ENCODE peak calls at places on chromosomes 7 and 10, in seven cellular contexts. J is K562, U is fibroblast of pulmonary artery, D is ovary, X is IMR-90, Q is neural progenitor cell, N is BE2C. I is an unnamed sample.

GRCh38 chr7:29308424-29308823 is 113.8 kb downstream of the CHN2 start:
- DNase-seq in J (no peak), U (no peak), D (no peak), X (no peak), Q (no peak), N (no peak), I (no peak)

GRCh38 chr10:57494481-57494880 is 773.2 kb downstream of the IPMK start:
- DNase-seq in J (no peak), U (no peak), D (no peak), X (no peak), Q (peak; percentile 13), N (no peak), I (no peak)

GRCh38 chr7:155299539-155300202 is 2.0 kb downstream of the INSIG1 start:
- DNase-seq in J (no peak), U (peak; percentile 35), D (no peak), X (no peak), Q (peak; percentile 56), N (no peak), I (peak; percentile 49)

GRCh38 chr7:142855756-142856564 is 1.1 kb downstream of the EPHB6 start:
- DNase-seq in J (no peak), U (peak; percentile 54), D (peak; percentile 71), X (no peak), Q (no peak), N (no peak), I (peak; percentile 22)

GRCh38 chr7:32586291-32587221 is 91.3 kb downstream of the AVL9 start:
- DNase-seq in J (peak; percentile 35), U (peak; percentile 99), D (peak; percentile 38), X (peak; percentile 96), Q (no peak), N (no peak), I (peak; percentile 66)

GRCh38 chr10:43075612-43076003 is 1.3 kb upstream of the RET start:
- DNase-seq in J (peak; percentile 38), U (no peak), D (no peak), X (no peak), Q (peak; percentile 39), N (peak; percentile 79), I (peak; percentile 39)

GRCh38 chr7:550881-551614 is 31.4 kb upstream of the PDGFA start:
- DNase-seq in J (no peak), U (no peak), D (no peak), X (no peak), Q (no peak), N (no peak), I (no peak)

GRCh38 chr10:3136763-3137611 is 35.6 kb downstream of the PITRM1 start:
- DNase-seq in J (no peak), U (no peak), D (peak; percentile 73), X (peak; percentile 37), Q (no peak), N (no peak), I (no peak)

GRCh38 chr7:98802088-98802780 is 67.6 kb downstream of the TMEM130 start:
- DNase-seq in J (peak; percentile 80), U (peak; percentile 66), D (no peak), X (peak; percentile 19), Q (peak; percentile 68), N (peak; percentile 89), I (no peak)

GRCh38 chr7:13050703-13051102 is 363.3 kb downstream of the ARL4A start:
- DNase-seq in J (peak; percentile 25), U (peak; percentile 83), D (no peak), X (peak; percentile 94), Q (no peak), N (no peak), I (peak; percentile 54)

GRCh38 chr10:42475168-42476098 is 162.9 kb downstream of the ZNF33B start:
- DNase-seq in J (peak; percentile 58), U (peak; percentile 49), D (no peak), X (peak; percentile 16), Q (no peak), N (peak; percentile 79), I (peak; percentile 2)

GRCh38 chr10:120400601-120401000 is 56.4 kb upstream of the PLPP4 start:
- DNase-seq in J (no peak), U (no peak), D (no peak), X (no peak), Q (no peak), N (no peak), I (no peak)

GRCh38 chr10:113045155-113046055 is 95.4 kb downstream of the TCF7L2 start:
- DNase-seq in J (no peak), U (peak; percentile 89), D (no peak), X (peak; percentile 93), Q (no peak), N (no peak), I (peak; percentile 96)

GRCh38 chr10:92342801-92343200 is 51.8 kb downstream of the MARCHF5 start:
- DNase-seq in J (no peak), U (no peak), D (no peak), X (peak; percentile 61), Q (no peak), N (no peak), I (peak; percentile 50)

GRCh38 chr10:77863446-77863845 is 63.1 kb downstream of the DLG5 start:
- DNase-seq in J (no peak), U (no peak), D (no peak), X (no peak), Q (no peak), N (no peak), I (no peak)

GRCh38 chr10:86489071-86489810 is 32.4 kb downstream of the WAPL start:
- DNase-seq in J (no peak), U (no peak), D (no peak), X (no peak), Q (no peak), N (no peak), I (no peak)

GRCh38 chr7:123289200-123289599 is 89.4 kb upstream of the SLC13A1 start:
- DNase-seq in J (no peak), U (no peak), D (no peak), X (no peak), Q (no peak), N (no peak), I (no peak)

GRCh38 chr7:112985377-112985987 is 101.1 kb downstream of the GPR85 start:
- DNase-seq in J (no peak), U (peak; percentile 54), D (no peak), X (peak; percentile 84), Q (peak; percentile 11), N (no peak), I (peak; percentile 46)

GRCh38 chr10:84537447-84537931 is 209.1 kb downstream of the CCSER2 start:
- DNase-seq in J (peak; percentile 86), U (peak; percentile 75), D (peak; percentile 51), X (peak; percentile 59), Q (peak; percentile 86), N (peak; percentile 49), I (peak; percentile 68)

GRCh38 chr7:13279854-13280435 is 592.5 kb downstream of the ARL4A start:
- DNase-seq in J (no peak), U (peak; percentile 55), D (no peak), X (peak; percentile 10), Q (peak; percentile 40), N (no peak), I (peak; percentile 33)

GRCh38 chr7:131108212-131108980 is 219.3 kb upstream of the MKLN1 start:
- DNase-seq in J (no peak), U (peak; percentile 69), D (no peak), X (peak; percentile 21), Q (no peak), N (no peak), I (no peak)

GRCh38 chr7:115494529-115495147 is 535.9 kb downstream of the TFEC start:
- DNase-seq in J (no peak), U (no peak), D (no peak), X (no peak), Q (no peak), N (no peak), I (no peak)

GRCh38 chr10:53650794-53651193 is 878.2 kb upstream of the MBL2 start:
- DNase-seq in J (no peak), U (no peak), D (no peak), X (no peak), Q (no peak), N (no peak), I (peak; percentile 14)

DNA sequence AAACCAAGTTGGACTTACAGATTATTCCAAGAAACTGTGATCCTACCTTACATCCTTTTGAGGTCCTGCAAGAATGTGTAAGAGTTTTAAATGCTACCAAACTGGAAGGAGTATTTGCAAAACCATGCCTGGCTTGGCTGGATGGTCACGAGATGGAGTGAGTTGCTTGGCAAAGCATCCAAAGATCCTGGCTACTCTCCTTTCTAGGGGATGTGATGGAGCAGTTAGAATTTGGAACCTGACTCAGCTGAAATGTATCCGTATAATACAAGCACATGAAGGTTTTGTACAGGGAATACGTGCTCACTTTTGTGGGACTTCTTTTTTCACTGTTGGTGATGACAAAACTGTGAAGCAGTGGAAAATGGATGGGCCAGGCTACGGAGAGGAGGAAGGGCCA is 13.3 kb upstream of the SYPL1 start:
- DNase-seq in J (no peak), U (peak; percentile 59), D (no peak), X (peak; percentile 39), Q (no peak), N (no peak), I (no peak)
- H3K4me3 ChIP-seq in J (no peak overlapping the region), U (no peak overlapping the region), D (no peak overlapping the region), X (no peak overlapping the region), Q (no peak overlapping the region), N (no peak overlapping the region), I (no peak overlapping the region)

GRCh38 chr7:135771961-135772638 is 23.5 kb upstream of the FAM180A start:
- DNase-seq in J (no peak), U (peak; percentile 71), D (no peak), X (peak; percentile 90), Q (no peak), N (peak; percentile 33), I (peak; percentile 61)
- TF ChIP-seq CTCF in J (no peak), U (no peak), D (no peak), X (no peak), Q (no peak), N (no peak), I (no peak)

DNA sequence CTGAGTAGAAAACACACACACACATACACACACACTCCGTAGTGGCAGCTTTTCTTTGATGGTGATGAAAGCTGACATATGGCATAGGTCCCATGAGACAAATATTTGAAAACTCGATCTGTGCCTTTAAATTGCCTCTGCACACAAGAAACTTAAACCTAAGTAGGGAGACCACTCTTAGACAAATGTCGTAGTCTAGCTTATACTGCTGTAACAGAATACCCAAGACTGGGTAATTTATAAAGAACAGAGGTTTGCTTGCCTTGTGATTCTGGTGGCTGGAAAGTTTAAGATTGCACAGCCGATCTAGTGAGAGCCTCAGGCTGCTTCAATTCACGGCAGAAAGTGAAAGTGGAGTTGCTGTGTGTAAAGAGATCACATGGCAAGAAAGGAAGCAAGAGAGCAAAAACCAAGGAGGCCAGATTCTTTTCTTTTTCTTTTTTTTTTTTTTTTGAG is 489.4 kb upstream of the SORCS1 start:
- DNase-seq in J (no peak), U (peak; percentile 71), D (no peak), X (peak; percentile 5), Q (no peak), N (no peak), I (peak; percentile 59)
- H3K4me3 ChIP-seq in J (no peak overlapping the region), U (peak overlapping the region; percentile 42), D (no peak overlapping the region), X (peak overlapping the region; percentile 4), Q (no peak overlapping the region), N (peak overlapping the region; percentile 41), I (peak overlapping the region; percentile 23)

DNA sequence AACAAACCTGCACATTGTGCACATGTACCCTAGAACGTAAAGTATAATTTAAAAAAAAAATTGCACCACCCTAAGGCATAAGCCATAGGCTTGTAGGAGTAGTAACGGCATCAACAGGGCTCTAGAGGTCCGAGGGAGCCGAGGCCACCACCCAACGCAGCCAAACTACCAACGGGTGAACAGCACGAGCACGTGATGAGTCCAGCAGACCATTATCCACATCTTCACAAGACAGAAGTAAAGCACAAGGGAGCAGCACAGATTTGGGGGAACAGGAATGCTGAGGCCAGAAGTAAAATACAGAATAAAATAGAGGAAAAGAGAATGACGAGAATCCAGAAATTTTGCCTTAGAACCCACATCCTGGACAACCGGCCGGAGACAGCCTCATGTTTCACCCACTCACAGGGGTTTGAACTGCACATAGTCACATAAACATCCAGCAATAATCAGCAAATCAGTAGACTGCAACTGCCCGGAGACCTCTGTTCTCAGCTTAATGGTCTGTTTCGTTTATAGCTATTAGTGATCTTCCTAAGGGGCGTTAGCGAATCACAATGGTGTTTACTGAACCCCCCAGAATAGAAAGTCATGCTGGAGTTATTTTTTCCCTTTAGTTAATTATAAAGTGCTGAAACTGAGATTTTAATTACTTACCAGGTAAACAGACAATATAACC is 98.5 kb downstream of the SFMBT2 start:
- DNase-seq in J (no peak), U (no peak), D (no peak), X (peak; percentile 16), Q (no peak), N (no peak), I (no peak)
- TF ChIP-seq CTCF in J (no peak), U (no peak), D (no peak), X (no peak), Q (no peak), N (no peak), I (no peak)